ENCODE peak calls at places on chromosomes 1 and 21, in six cellular contexts. G is ecto neural progenitor cell; F is epithelial cell of esophagus; K is A549; Q is GM20000; S is stimulated activated CD4-positive, alpha-beta T cell treated with anti-CD3 and anti-CD28 coated beads, Interleukin-4, amount 100 ng/mL, for 1 hour. A is an unnamed sample.

GRCh38 chr1:15444476-15445389 is 6.5 kb downstream of the CTRC start:
- DNase-seq in G (no peak), F (no peak), K (no peak), Q (no peak), S (no peak), A (no peak)

GRCh38 chr1:7579831-7580804 is 191.0 kb upstream of the VAMP3 start:
- DNase-seq in G (no peak), F (no peak), K (no peak), Q (no peak), S (no peak), A (no peak)

GRCh38 chr1:3130268-3130667 is 61.3 kb downstream of the PRDM16 start:
- DNase-seq in G (no peak), F (no peak), K (no peak), Q (no peak), S (no peak), A (no peak)

GRCh38 chr1:3863231-3863935 is 6.1 kb downstream of the DFFB start:
- DNase-seq in G (no peak), F (no peak), K (no peak), Q (no peak), S (no peak), A (no peak)

GRCh38 chr1:34398916-34399275 is 222.2 kb downstream of the C1orf94 start:
- DNase-seq in G (peak), F (no peak), K (no peak), Q (no peak), S (no peak), A (no peak)

GRCh38 chr1:200369706-200370105 is 40.1 kb downstream of the ZNF281 start:
- DNase-seq in G (no peak), F (no peak), K (no peak), Q (no peak), S (no peak), A (no peak)

GRCh38 chr1:95233321-95233736 is 681 bp upstream of the RWDD3 start:
- DNase-seq in G (no peak), F (no peak), K (peak), Q (no peak), S (no peak), A (no peak)

GRCh38 chr1:202565890-202566289 is 144.4 kb downstream of the SYT2 start:
- DNase-seq in G (no peak), F (no peak), K (no peak), Q (peak), S (no peak), A (no peak)

GRCh38 chr1:171715813-171716251 is 26.0 kb downstream of the VAMP4 start:
- DNase-seq in G (no peak), F (no peak), K (no peak), Q (no peak), S (no peak), A (no peak)

GRCh38 chr1:195934839-195935557 is 673.2 kb downstream of the KCNT2 start:
- DNase-seq in G (no peak), F (no peak), K (no peak), Q (no peak), S (no peak), A (no peak)

GRCh38 chr1:117093870-117094621 is 27.5 kb downstream of the TRIM45 start:
- DNase-seq in G (no peak), F (peak), K (peak), Q (peak), S (no peak), A (peak)

GRCh38 chr1:209412036-209412435 is 171.5 kb upstream of the CAMK1G start:
- DNase-seq in G (no peak), F (peak), K (no peak), Q (no peak), S (no peak), A (no peak)

GRCh38 chr21:39511102-39511501 is 59.3 kb downstream of the SH3BGR start:
- DNase-seq in G (no peak), F (no peak), K (no peak), Q (no peak), S (no peak), A (no peak)

GRCh38 chr1:30241681-30242080 is 481.7 kb downstream of the MATN1 start:
- DNase-seq in G (peak), F (no peak), K (no peak), Q (no peak), S (no peak), A (no peak)

GRCh38 chr1:193589597-193590040 is 403.2 kb upstream of the B3GALT2 start:
- DNase-seq in G (no peak), F (peak), K (no peak), Q (no peak), S (no peak), A (no peak)

GRCh38 chr1:29700522-29700921 is 464.2 kb downstream of the PTPRU start:
- DNase-seq in G (no peak), F (no peak), K (no peak), Q (no peak), S (no peak), A (no peak)

GRCh38 chr1:225476538-225476988 is 48.7 kb upstream of the LBR start:
- DNase-seq in G (no peak), F (no peak), K (no peak), Q (no peak), S (no peak), A (no peak)

GRCh38 chr1:205354259-205354904 is 2.3 kb downstream of the KLHDC8A start:
- DNase-seq in G (no peak), F (peak), K (peak), Q (peak), S (peak), A (peak)

GRCh38 chr1:27773732-27774445 is 870 bp downstream of the STX12 start:
- DNase-seq in G (no peak), F (peak), K (no peak), Q (peak), S (no peak), A (peak)

GRCh38 chr1:40773748-40774265 is 9.8 kb upstream of the KCNQ4 start:
- DNase-seq in G (no peak), F (no peak), K (no peak), Q (no peak), S (no peak), A (no peak)

GRCh38 chr1:20508411-20508771 is 440 bp upstream of the MUL1 start:
- DNase-seq in G (no peak), F (no peak), K (no peak), Q (no peak), S (no peak), A (no peak)

GRCh38 chr1:171438441-171438840 is 46.9 kb upstream of the PRRC2C start:
- DNase-seq in G (no peak), F (peak), K (peak), Q (no peak), S (no peak), A (no peak)

GRCh38 chr1:202155478-202156021 is 4.9 kb downstream of the PTPN7 start:
- DNase-seq in G (no peak), F (peak), K (no peak), Q (no peak), S (no peak), A (no peak)

GRCh38 chr1:186076006-186076405 is 299.0 kb downstream of the TPR start:
- DNase-seq in G (no peak), F (no peak), K (no peak), Q (no peak), S (no peak), A (no peak)

GRCh38 chr1:224329842-224330753 is at the start of gene NVL:
- DNase-seq in G (peak), F (peak), K (peak), Q (peak), S (peak), A (peak)

GRCh38 chr1:229210844-229211243 is 60.1 kb upstream of the RAB4A start:
- DNase-seq in G (no peak), F (no peak), K (no peak), Q (no peak), S (no peak), A (no peak)

GRCh38 chr1:53376041-53376461 is 48.2 kb upstream of the LRP8 start:
- DNase-seq in G (peak), F (no peak), K (no peak), Q (no peak), S (no peak), A (peak)

GRCh38 chr1:212588137-212588510 is 20.4 kb upstream of the ATF3 start:
- DNase-seq in G (no peak), F (no peak), K (no peak), Q (no peak), S (no peak), A (no peak)

GRCh38 chr21:20997633-20998455 is at the start of gene NCAM2:
- DNase-seq in G (peak), F (peak), K (no peak), Q (peak), S (peak), A (peak)

GRCh38 chr1:205913451-205914204 is 29.6 kb downstream of the SLC26A9 start:
- DNase-seq in G (no peak), F (peak), K (no peak), Q (no peak), S (no peak), A (no peak)

GRCh38 chr1:178575611-178576331 is 62.9 kb downstream of the TEX35 start:
- DNase-seq in G (no peak), F (no peak), K (no peak), Q (no peak), S (no peak), A (no peak)

GRCh38 chr1:247007511-247008405 is at the start of gene ZNF695:
- DNase-seq in G (peak), F (peak), K (peak), Q (peak), S (peak), A (peak)

A was measured in activated T-cell treated with anti-CD3 and anti-CD28 coated beads, Interleukin-2, amount 50 U/mL, for 48 hours.